ENCODE peak calls at places on chromosome 14, in six cellular contexts. T, H, A, V, B and D are unnamed samples. For H3K36me3, the result is how much of the 10 kb centered on the place peaks cover.

GRCh38 chr14:30768791-30769190 is 105.6 kb upstream of the COCH start:
- DNase-seq in T (no peak), H (no peak), A (no peak), V (no peak), B (no peak), D (no peak)

GRCh38 chr14:29741909-29742401 is 185.7 kb downstream of the PRKD1 start:
- DNase-seq in T (no peak), H (no peak), A (no peak), V (no peak), B (no peak), D (no peak)

GRCh38 chr14:103104654-103105511 is 10.4 kb downstream of the EXOC3L4 start:
- DNase-seq in T (peak), H (peak), A (no peak), V (peak), B (peak), D (peak)

GRCh38 chr14:93905623-93906022 is 21.5 kb upstream of the FAM181A start:
- DNase-seq in T (no peak), H (no peak), A (no peak), V (peak), B (no peak), D (no peak)

GRCh38 chr14:64444984-64445845 is 20.1 kb upstream of the AKAP5 start:
- DNase-seq in T (no peak), H (peak), A (peak), V (no peak), B (peak), D (no peak)

GRCh38 chr14:29109589-29109988 is 343.0 kb downstream of the FOXG1 start:
- DNase-seq in T (no peak), H (no peak), A (no peak), V (no peak), B (no peak), D (no peak)

GRCh38 chr14:81435578-81436295 is 35.6 kb upstream of the STON2 start:
- DNase-seq in T (peak), H (peak), A (peak), V (peak), B (no peak), D (peak)

GRCh38 chr14:22883191-22883976 is at the start of gene REM2:
- DNase-seq in T (peak), H (peak), A (no peak), V (peak), B (no peak), D (peak)

GRCh38 chr14:104317500-104317805 is 179.1 kb downstream of the KIF26A start:
- DNase-seq in T (no peak), H (no peak), A (no peak), V (no peak), B (no peak), D (no peak)

GRCh38 chr14:55411426-55412389 is at the start of gene ATG14:
- DNase-seq in T (peak), H (peak), A (no peak), V (peak), B (peak), D (peak)

GRCh38 chr14:77187649-77188012 is 6.0 kb downstream of the TMEM63C start:
- DNase-seq in T (no peak), H (no peak), A (no peak), V (no peak), B (no peak), D (no peak)

GRCh38 chr14:100108042-100108825 is 43.0 kb downstream of the EVL start:
- DNase-seq in T (peak), H (peak), A (peak), V (peak), B (peak), D (peak)

GRCh38 chr14:44889600-44890479 is 71.9 kb downstream of the KLHL28 start:
- DNase-seq in T (no peak), H (no peak), A (no peak), V (no peak), B (no peak), D (no peak)

GRCh38 chr14:86652512-86652911 is 1122.6 kb downstream of the FLRT2 start:
- DNase-seq in T (no peak), H (no peak), A (no peak), V (no peak), B (no peak), D (no peak)

GRCh38 chr14:39265741-39266588 is 32.2 kb downstream of the MIA2 start:
- DNase-seq in T (no peak), H (no peak), A (no peak), V (no peak), B (no peak), D (no peak)

GRCh38 chr14:92542766-92543554 is 29.4 kb downstream of the RIN3 start:
- DNase-seq in T (no peak), H (no peak), A (no peak), V (no peak), B (no peak), D (no peak)

GRCh38 chr14:96275182-96276112 is 19.4 kb downstream of the BDKRB1 start:
- DNase-seq in T (peak), H (peak), A (peak), V (peak), B (peak), D (peak)

GRCh38 chr14:75417674-75418073 is 10.1 kb upstream of the JDP2 start:
- DNase-seq in T (no peak), H (no peak), A (no peak), V (no peak), B (no peak), D (no peak)

GRCh38 chr14:32564591-32564990 is 235.5 kb downstream of the AKAP6 start:
- DNase-seq in T (no peak), H (no peak), A (no peak), V (no peak), B (no peak), D (no peak)

GRCh38 chr14:87097021-87097420 is 896.0 kb downstream of the GALC start:
- DNase-seq in T (no peak), H (no peak), A (no peak), V (no peak), B (no peak), D (no peak)

GRCh38 chr14:100146548-100147091 is 12.8 kb downstream of the DEGS2 start:
- DNase-seq in T (no peak), H (no peak), A (no peak), V (no peak), B (no peak), D (peak)

GRCh38 chr14:70052990-70053389 is 135.8 kb downstream of the SLC8A3 start:
- DNase-seq in T (peak), H (no peak), A (no peak), V (no peak), B (no peak), D (peak)

GRCh38 chr14:51873221-51873893 is 12.9 kb downstream of the GNG2 start:
- DNase-seq in T (no peak), H (peak), A (peak), V (no peak), B (no peak), D (no peak)

GRCh38 chr14:60642790-60643397 is 6.4 kb downstream of the SIX1 start:
- DNase-seq in T (peak), H (no peak), A (no peak), V (no peak), B (no peak), D (no peak)

GRCh38 chr14:60642270-60642789 is 6.9 kb downstream of the SIX1 start:
- DNase-seq in T (peak), H (peak), A (no peak), V (no peak), B (no peak), D (peak)

GRCh38 chr14:60645191-60645590 is 4.1 kb downstream of the SIX1 start:
- DNase-seq in T (no peak), H (no peak), A (no peak), V (no peak), B (no peak), D (no peak)

GRCh38 chr14:60641722-60642269 is 7.5 kb downstream of the SIX1 start:
- DNase-seq in T (no peak), H (no peak), A (no peak), V (no peak), B (no peak), D (no peak)

DNA sequence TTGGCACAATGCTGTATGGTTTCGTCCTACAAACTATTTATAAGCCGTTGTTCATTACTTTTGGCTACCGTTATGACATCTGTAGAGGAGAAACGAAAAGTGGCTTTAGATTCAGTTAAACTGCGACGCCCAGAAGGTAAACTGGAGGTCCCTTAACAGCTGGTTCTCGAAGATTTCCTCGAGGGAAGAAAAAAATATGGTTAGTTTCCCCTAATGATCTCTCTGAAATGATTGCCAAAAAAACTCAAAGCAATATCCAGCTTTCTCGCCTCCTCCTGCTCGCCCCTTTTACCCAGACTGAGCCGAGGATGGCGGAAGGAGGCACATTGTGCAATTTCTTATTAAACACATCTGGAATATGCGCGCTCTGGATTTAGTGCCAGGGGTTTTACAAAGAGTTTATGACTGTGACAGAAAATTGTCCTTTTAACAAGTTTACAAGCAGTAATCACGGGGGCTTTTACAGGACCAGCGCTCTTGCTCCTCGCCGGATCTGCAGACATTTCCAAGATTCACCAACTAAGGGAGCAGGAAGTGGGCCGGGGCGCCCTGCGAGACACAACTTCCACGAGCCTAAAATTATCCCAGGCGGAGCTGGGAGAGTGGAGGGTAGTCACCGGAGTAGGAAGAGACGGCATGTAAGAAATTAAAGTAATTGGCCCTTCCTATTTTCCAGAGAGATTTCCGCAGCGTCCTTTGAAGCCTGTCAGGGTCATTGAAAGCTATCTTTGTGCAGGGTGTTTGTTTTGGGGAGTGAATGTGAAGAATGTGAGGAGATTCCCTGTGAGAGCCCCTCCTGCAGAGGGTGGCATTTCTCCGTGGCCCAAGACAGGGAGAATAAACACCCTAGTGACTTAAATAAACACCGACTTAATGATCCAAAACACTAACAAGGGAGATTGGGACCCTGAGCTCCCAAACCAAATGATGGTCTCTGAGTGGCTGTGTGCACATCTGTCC is 5.6 kb downstream of the SIX1 start:
- DNase-seq in T (peak), H (no peak), A (no peak), V (no peak), B (no peak), D (peak)
- H3K4me3 ChIP-seq in T (no peak), H (peak), A (no peak), V (no peak), B (no peak), D (no peak)

DNA sequence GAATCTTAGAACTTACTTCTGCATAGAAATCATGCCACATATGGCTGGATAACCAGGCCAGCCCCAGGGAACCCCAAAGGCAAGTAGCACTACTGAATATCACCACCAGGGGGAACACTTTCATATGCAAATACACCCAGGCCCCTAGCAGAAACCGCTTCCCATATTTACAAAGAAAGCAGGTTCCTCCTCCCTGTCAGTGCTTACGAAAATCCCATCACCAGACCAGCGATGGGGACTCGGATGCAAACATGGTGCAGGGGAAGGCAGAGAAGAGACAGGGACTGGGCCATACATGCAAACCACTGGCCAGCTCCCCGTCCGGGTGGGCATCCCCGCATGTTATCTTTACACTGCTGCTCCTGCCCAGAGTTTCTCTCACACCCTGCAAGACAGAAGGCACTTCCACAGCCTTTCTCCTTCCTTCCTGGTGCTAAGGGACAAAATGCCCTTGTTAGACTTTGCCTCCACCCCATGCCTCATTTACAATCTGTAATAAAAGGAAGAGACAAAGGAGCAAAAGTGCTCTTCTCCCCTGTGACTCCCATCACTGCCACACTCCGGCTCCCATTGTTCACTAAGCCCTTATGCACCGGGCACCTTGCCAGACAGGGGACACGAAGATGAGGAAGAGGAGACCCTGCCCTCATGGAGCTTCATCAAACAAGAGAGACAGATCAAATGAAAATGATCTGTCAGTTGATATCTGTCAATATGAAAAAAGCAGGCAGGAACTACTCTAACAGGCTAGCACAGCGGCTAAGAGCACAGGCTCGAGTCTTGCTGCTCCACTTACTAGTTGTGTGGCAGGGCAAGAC is 62.3 kb downstream of the PTPN21 start:
- DNase-seq in T (peak), H (peak), A (peak), V (peak), B (peak), D (peak)
- H3K36me3 ChIP-seq in T (under half), H (under half), A (under half), V (under half), B (under half), D (under half)

DNA sequence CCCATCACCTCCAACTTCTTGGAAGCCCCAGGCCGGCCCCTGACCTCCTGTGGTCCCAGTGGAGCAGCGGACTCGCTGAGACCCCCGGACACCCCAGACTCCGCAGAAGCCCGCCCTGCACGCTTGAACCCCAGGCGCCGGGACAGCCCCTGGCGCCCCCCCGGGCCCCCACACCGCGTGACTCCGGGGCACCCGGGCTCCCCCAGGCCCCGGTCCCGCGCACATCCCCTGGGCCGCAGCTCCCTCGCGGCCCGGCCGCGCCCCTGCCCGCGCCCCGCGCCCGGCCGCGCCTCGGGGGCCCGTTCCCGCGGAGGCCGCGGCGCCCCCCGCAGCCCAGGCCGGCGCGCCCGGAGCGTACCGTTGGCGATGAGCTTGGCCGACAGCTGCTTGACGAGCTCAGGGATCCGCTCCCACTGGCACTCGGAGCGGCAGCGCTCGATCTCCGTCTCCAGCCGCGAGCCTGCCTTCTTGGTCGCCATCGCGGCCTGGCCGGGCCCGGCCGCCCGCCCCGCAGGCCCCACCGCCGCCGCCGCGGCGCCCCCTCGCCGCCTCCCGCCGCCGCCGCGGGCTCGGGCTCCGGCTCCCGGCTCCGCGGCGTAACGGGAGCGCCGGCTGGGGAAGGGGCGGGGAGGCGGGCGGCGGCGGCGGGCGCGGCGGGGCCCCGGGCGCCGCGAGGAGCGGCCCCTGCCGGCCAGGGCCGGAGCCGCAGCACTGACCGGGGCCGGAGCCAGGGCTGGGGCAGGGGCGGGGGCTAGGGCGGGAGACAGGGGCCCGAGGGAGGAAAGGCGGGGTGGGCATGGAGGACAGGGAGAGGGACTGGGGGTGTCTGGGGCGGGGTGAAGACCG is at the start of gene TTC7B:
- DNase-seq in T (peak), H (peak), A (no peak), V (peak), B (no peak), D (peak)
- H3K4me3 ChIP-seq in T (peak), H (peak), A (peak), V (peak), B (no peak), D (peak)

DNA sequence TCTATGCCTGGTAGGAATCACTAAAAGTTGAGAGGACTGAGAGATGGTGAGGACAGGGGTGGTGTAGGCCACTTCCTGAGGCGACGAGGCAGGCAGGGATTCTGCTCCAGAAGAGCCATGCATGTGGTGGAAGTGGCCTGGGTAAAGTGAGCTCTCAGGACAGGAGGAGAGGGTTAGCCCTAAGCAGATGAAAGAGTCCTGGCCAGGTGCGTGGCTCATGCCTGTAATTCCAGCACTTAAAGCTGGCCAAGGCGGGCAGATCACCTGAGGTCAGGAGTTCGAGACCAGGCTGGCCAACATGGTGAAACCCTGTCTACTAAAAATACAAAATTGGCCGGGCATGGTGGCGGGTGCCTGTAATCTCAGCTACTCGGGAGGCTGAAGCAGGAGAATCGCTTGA is 8.5 kb downstream of the HSP90AA1 start:
- DNase-seq in T (no peak), H (no peak), A (no peak), V (no peak), B (no peak), D (no peak)
- H3K36me3 ChIP-seq in T (under half), H (under half), A (under half), V (half or more), B (under half), D (under half)

GRCh38 chr14:24428628-24429394 is 657 bp downstream of the CBLN3 start:
- DNase-seq in T (no peak), H (no peak), A (no peak), V (no peak), B (no peak), D (peak)
- H3K4me3 ChIP-seq in T (no peak), H (peak), A (peak), V (peak), B (no peak), D (no peak)